ENCODE peak calls at places on chromosome 19, in four cellular contexts. O is WTC11, G is SK-N-SH, V is K562. P is an unnamed sample.

GRCh38 chr19:55241935-55242464 is 13.4 kb upstream of the TMEM86B start:
- DNase-seq in O (no peak), G (no peak), V (no peak), P (no peak)

GRCh38 chr19:29645491-29645867 is 19.8 kb upstream of the PLEKHF1 start:
- DNase-seq in O (no peak), G (no peak), V (no peak), P (no peak)

GRCh38 chr19:11410682-11411081 is 8.4 kb downstream of the RGL3 start:
- DNase-seq in O (no peak), G (no peak), V (no peak), P (no peak)

GRCh38 chr19:10431254-10431942 is 11.1 kb downstream of the PDE4A start:
- DNase-seq in O (peak), G (peak), V (peak), P (no peak)

GRCh38 chr19:10911579-10912363 is 16.7 kb downstream of the YIPF2 start:
- DNase-seq in O (no peak), G (no peak), V (no peak), P (no peak)

GRCh38 chr19:8368136-8368535 is 4.2 kb downstream of the ANGPTL4 start:
- DNase-seq in O (no peak), G (peak), V (no peak), P (no peak)

GRCh38 chr19:57641715-57642234 is 8.8 kb downstream of the ZNF211 start:
- DNase-seq in O (no peak), G (no peak), V (no peak), P (peak)

GRCh38 chr19:20923077-20923871 is at the start of gene ZNF85:
- DNase-seq in O (peak), G (peak), V (peak), P (peak)

GRCh38 chr19:8113017-8113416 is 36.4 kb downstream of the FBN3 start:
- DNase-seq in O (no peak), G (no peak), V (no peak), P (no peak)

GRCh38 chr19:45160870-45161714 is at the start of gene NKPD1:
- DNase-seq in O (peak), G (no peak), V (no peak), P (no peak)

GRCh38 chr19:35171730-35172129 is 17.2 kb downstream of the FXYD5 start:
- DNase-seq in O (no peak), G (no peak), V (no peak), P (no peak)

GRCh38 chr19:12843328-12843727 is 5.0 kb downstream of the MAST1 start:
- DNase-seq in O (no peak), G (no peak), V (no peak), P (no peak)

GRCh38 chr19:50252111-50252886 is 48.9 kb downstream of the MYH14 start:
- DNase-seq in O (peak), G (peak), V (peak), P (peak)

GRCh38 chr19:6241680-6242079 is 38.1 kb downstream of the MLLT1 start:
- DNase-seq in O (no peak), G (peak), V (no peak), P (no peak)
- TF ChIP-seq TEAD4 in O (no peak), G (no peak), V (no peak), P (no peak)

GRCh38 chr19:24033962-24034342 is 53.0 kb upstream of the ZNF254 start:
- DNase-seq in O (no peak), G (peak), V (no peak), P (no peak)
- TF ChIP-seq TEAD4 in O (no peak), G (no peak), V (no peak), P (no peak)

GRCh38 chr19:47446534-47447469 is 24.9 kb downstream of the SLC8A2 start:
- DNase-seq in O (peak), G (peak), V (peak), P (peak)
- TF ChIP-seq TEAD4 in O (no peak), G (no peak), V (no peak), P (peak)

DNA sequence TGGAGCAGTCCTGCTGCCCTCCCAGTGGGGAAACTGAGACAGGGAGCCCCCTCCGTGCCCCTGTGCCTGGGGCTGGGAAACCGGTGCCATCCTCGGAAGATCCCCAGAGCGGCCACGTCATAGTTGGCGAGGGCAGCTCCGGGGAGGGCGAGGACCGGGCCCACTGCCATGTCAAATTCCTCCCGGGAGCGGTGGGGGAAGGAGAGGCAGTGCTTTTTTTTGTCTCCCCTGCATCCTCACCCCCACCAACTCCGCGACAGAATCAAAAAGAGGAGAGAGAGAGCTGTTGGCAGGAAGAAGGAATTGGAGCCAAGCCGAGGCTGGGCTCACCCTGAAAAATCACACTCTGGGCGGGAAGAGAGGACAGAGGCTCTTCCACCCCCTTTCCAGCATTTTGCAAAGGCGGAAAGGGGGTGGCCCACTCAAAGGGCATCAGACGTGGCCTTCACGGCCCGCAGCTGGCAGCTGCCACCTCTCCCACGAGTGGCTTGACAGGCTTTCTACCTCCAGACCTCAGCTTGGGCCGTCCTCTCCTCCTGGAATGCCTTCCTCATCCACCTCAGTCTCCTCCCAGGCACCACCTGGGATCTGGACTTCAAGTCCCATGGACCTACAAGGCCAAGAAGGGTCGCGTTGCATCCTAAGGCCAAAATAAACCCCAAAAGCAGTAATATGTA is 19.6 kb upstream of the NFIC start:
- DNase-seq in O (no peak), G (no peak), V (no peak), P (no peak)
- TF ChIP-seq TEAD4 in O (no peak), G (no peak), V (no peak), P (no peak)

GRCh38 chr19:49061000-49061399 is 3.5 kb upstream of the CGB7 start:
- DNase-seq in O (no peak), G (no peak), V (no peak), P (no peak)

GRCh38 chr19:49057636-49058234 is at the start of gene CGB7:
- DNase-seq in O (peak), G (peak), V (peak), P (peak)

GRCh38 chr19:49058592-49058991 is 1.0 kb upstream of the CGB7 start:
- DNase-seq in O (peak), G (peak), V (peak), P (no peak)

GRCh38 chr19:49059056-49059455 is 1.5 kb upstream of the CGB7 start:
- DNase-seq in O (no peak), G (peak), V (no peak), P (no peak)

DNA sequence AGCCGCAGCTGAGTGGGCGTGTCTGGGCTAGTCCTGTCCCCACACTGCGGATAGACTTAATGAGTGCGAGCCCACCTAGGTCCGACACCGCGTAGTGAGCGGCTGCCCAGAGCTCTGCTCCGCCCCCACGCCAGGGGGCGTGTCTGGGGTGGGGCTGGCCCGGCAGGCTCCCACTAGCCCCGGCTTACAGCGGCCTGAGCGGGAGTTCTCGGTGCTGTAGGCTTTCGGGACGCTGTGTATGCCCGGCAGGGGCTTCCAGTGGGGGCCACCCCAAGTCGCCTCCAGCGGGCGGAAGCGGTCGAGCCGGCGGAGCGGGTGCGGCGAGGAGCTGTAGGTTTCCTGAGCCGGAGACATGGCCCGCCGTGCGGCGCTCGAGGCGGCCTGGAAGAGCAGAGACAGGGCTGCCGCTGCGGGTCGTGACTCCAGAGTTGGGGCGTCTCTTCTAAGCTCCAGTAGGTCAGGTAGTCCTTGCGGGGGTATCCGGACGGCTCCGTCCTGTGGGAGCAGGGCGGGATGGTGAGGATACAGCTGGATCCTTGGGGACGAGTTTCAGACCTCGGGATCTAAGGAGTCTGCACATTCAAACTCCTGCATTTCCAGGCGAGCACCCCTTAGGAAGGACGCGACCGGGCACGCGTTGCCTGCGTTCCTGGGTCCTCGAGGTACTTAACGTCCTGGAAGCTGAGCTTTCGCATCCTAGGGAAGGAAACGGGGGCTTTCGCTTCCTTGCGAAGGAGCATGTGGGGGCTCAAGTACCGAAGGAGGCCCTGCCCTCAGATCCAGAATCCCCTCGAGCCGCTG is 1.2 kb downstream of the CGB7 start:
- DNase-seq in O (peak), G (peak), V (peak), P (peak)
- TF ChIP-seq TEAD4 in O (no peak), G (no peak), V (no peak), P (no peak)

GRCh38 chr19:40411958-40412499 is 1.1 kb downstream of the PRX start:
- DNase-seq in O (no peak), G (peak), V (peak), P (no peak)

GRCh38 chr19:40412866-40413265 is 312 bp downstream of the PRX start:
- DNase-seq in O (no peak), G (no peak), V (no peak), P (no peak)

GRCh38 chr19:40407714-40408600 is 5.2 kb downstream of the PRX start:
- DNase-seq in O (no peak), G (no peak), V (peak), P (no peak)

GRCh38 chr19:40411125-40411842 is 1.9 kb downstream of the PRX start:
- DNase-seq in O (no peak), G (peak), V (no peak), P (no peak)

GRCh38 chr19:40410030-40410389 is 3.2 kb downstream of the PRX start:
- DNase-seq in O (peak), G (no peak), V (no peak), P (no peak)
- TF ChIP-seq TEAD4 in O (no peak), G (no peak), V (no peak), P (peak)

GRCh38 chr19:1494115-1494815 is 3.3 kb downstream of the REEP6 start:
- DNase-seq in O (no peak), G (no peak), V (no peak), P (no peak)
- TF ChIP-seq TEAD4 in O (no peak), G (no peak), V (no peak), P (no peak)

GRCh38 chr19:23420824-23421223 is 25.6 kb upstream of the ZNF91 start:
- DNase-seq in O (peak), G (no peak), V (no peak), P (no peak)
- TF ChIP-seq TEAD4 in O (no peak), G (no peak), V (no peak), P (no peak)

GRCh38 chr19:52442179-52442578 is 11.2 kb upstream of the ZNF578 start:
- DNase-seq in O (no peak), G (no peak), V (no peak), P (no peak)

GRCh38 chr19:52444506-52444905 is 8.8 kb upstream of the ZNF578 start:
- DNase-seq in O (no peak), G (no peak), V (no peak), P (no peak)
- TF ChIP-seq TEAD4 in O (no peak), G (no peak), V (no peak), P (no peak)